ENCODE peak calls at places on chromosome 5, in eight cellular contexts. E, M, S, X, G, N, K and Z are unnamed samples.

GRCh38 chr5:156559955-156560354 is 233.0 kb downstream of the SGCD start:
- DNase-seq in M (no peak), N (no peak), X (no peak), G (no peak), K (no peak), E (no peak), S (no peak), Z (no peak)

GRCh38 chr5:137995077-137995746 is 37.7 kb downstream of the FAM13B start:
- DNase-seq in X (no peak), G (no peak), K (no peak), E (no peak), M (no peak), S (no peak), N (no peak), Z (no peak)

GRCh38 chr5:69042915-69043795 is 50.7 kb upstream of the SLC30A5 start:
- DNase-seq in G (peak; percentile 70), M (peak; percentile 82), K (peak; percentile 80), S (peak; percentile 89), X (peak; percentile 93), N (peak; percentile 73), E (peak; percentile 87), Z (peak; percentile 73)

GRCh38 chr5:107874810-107875209 is 204.1 kb upstream of the EFNA5 start:
- DNase-seq in G (no peak), S (no peak), E (no peak), K (no peak), X (no peak), M (no peak), N (no peak), Z (no peak)

GRCh38 chr5:103120607-103121200 is 603 bp downstream of the PPIP5K2 start:
- DNase-seq in K (no peak), G (no peak), X (no peak), M (no peak), S (peak; percentile 66), N (no peak), E (no peak), Z (peak; percentile 4)

GRCh38 chr5:76351176-76351575 is 51.9 kb upstream of the IQGAP2 start:
- DNase-seq in E (no peak), K (no peak), M (no peak), S (no peak), X (no peak), G (no peak), N (no peak), Z (no peak)

GRCh38 chr5:150080696-150081435 is 5.5 kb downstream of the CSF1R start:
- DNase-seq in K (no peak), S (peak; percentile 37), M (no peak), G (no peak), N (no peak), X (peak; percentile 50), E (no peak), Z (no peak)

GRCh38 chr5:86971034-86971511 is 296.6 kb upstream of the RASA1 start:
- DNase-seq in S (no peak), N (no peak), K (no peak), X (no peak), M (no peak), E (no peak), G (no peak), Z (no peak)

GRCh38 chr5:139383275-139383992 is at the start of gene SLC23A1:
- DNase-seq in S (peak; percentile 49), N (no peak), X (no peak), K (no peak), M (no peak), E (no peak), G (peak; percentile 38), Z (no peak)

GRCh38 chr5:20276061-20276958 is 288.3 kb upstream of the CDH18 start:
- DNase-seq in N (no peak), X (no peak), E (no peak), M (no peak), G (peak; percentile 28), K (no peak), S (peak; percentile 48), Z (no peak)

DNA sequence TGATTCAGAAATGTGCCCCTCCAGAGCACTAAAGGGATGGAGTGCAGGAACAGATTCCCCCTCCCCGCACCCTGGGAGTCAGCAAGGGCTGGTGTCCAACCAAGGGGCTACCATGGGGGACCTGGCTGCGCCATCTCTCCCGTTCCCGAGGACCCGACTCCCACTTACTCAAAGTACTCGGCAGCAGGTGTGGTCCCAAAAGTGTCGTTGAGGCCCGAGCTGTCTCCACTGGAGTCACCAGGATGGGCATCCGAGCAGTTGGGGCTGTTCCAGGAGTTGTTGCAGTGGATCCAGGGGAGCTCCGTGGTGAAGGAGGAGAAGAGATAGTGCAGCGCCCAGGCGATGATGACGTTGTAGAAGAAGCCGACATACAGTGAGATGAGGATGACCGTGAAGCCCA is 12.9 kb downstream of the SLC6A3 start:
- DNase-seq in S (no peak), K (no peak), G (peak; percentile 13), X (no peak), E (no peak), M (no peak), N (no peak), Z (no peak)
- H3K9me3 ChIP-seq in S (peaks cover 14% of the 10 kb centered on the region), K (no peaks in the 10 kb centered on the region), G (peaks cover 15% of the 10 kb centered on the region), X (peaks cover 29% of the 10 kb centered on the region), E (peaks cover 19% of the 10 kb centered on the region), M (no peaks in the 10 kb centered on the region), N (peaks cover 11% of the 10 kb centered on the region), Z (no peaks in the 10 kb centered on the region)

GRCh38 chr5:179150011-179150410 is 89.8 kb downstream of the ZNF354C start:
- DNase-seq in X (no peak), M (no peak), E (peak; percentile 43), K (no peak), S (no peak), N (no peak), G (peak; percentile 36), Z (no peak)
- H3K9me3 ChIP-seq in X (no peaks in the 10 kb centered on the region), M (no peaks in the 10 kb centered on the region), E (no peaks in the 10 kb centered on the region), K (no peaks in the 10 kb centered on the region), S (no peaks in the 10 kb centered on the region), N (no peaks in the 10 kb centered on the region), G (no peaks in the 10 kb centered on the region), Z (no peaks in the 10 kb centered on the region)

GRCh38 chr5:122473138-122473843 is 161.3 kb downstream of the SNCAIP start:
- DNase-seq in E (no peak), S (no peak), K (no peak), N (no peak), X (no peak), G (no peak), M (no peak), Z (no peak)
- H3K9me3 ChIP-seq in E (no peaks in the 10 kb centered on the region), S (no peaks in the 10 kb centered on the region), K (no peaks in the 10 kb centered on the region), N (no peaks in the 10 kb centered on the region), X (no peaks in the 10 kb centered on the region), G (no peaks in the 10 kb centered on the region), M (no peaks in the 10 kb centered on the region), Z (no peaks in the 10 kb centered on the region)

GRCh38 chr5:8691221-8691620 is 822.3 kb downstream of the MTRR start:
- DNase-seq in N (no peak), X (no peak), S (no peak), E (no peak), K (no peak), M (no peak), G (no peak), Z (no peak)
- H3K9me3 ChIP-seq in N (no peaks in the 10 kb centered on the region), X (no peaks in the 10 kb centered on the region), S (no peaks in the 10 kb centered on the region), E (no peaks in the 10 kb centered on the region), K (no peaks in the 10 kb centered on the region), M (no peaks in the 10 kb centered on the region), G (no peaks in the 10 kb centered on the region), Z (no peaks in the 10 kb centered on the region)

GRCh38 chr5:9282211-9282610 is 263.7 kb downstream of the SEMA5A start:
- DNase-seq in G (no peak), S (no peak), K (no peak), E (no peak), N (no peak), M (no peak), X (no peak), Z (no peak)
- H3K9me3 ChIP-seq in G (no peaks in the 10 kb centered on the region), S (peaks cover 32% of the 10 kb centered on the region), K (no peaks in the 10 kb centered on the region), E (no peaks in the 10 kb centered on the region), N (no peaks in the 10 kb centered on the region), M (no peaks in the 10 kb centered on the region), X (no peaks in the 10 kb centered on the region), Z (no peaks in the 10 kb centered on the region)

GRCh38 chr5:3031733-3032378 is 280.4 kb upstream of the IRX2 start:
- DNase-seq in N (no peak), G (no peak), S (no peak), M (no peak), X (peak; percentile 74), E (no peak), K (no peak), Z (no peak)

GRCh38 chr5:3033033-3033755 is 281.7 kb upstream of the IRX2 start:
- DNase-seq in G (no peak), K (no peak), E (no peak), X (peak; percentile 72), S (no peak), N (no peak), M (no peak), Z (no peak)

GRCh38 chr5:3032513-3032912 is 281.0 kb upstream of the IRX2 start:
- DNase-seq in X (peak; percentile 53), E (no peak), K (no peak), G (no peak), M (no peak), N (no peak), S (no peak), Z (no peak)

GRCh38 chr5:3029396-3029795 is 277.9 kb upstream of the IRX2 start:
- DNase-seq in M (no peak), S (no peak), K (no peak), X (peak; percentile 89), E (no peak), N (no peak), G (no peak), Z (no peak)

DNA sequence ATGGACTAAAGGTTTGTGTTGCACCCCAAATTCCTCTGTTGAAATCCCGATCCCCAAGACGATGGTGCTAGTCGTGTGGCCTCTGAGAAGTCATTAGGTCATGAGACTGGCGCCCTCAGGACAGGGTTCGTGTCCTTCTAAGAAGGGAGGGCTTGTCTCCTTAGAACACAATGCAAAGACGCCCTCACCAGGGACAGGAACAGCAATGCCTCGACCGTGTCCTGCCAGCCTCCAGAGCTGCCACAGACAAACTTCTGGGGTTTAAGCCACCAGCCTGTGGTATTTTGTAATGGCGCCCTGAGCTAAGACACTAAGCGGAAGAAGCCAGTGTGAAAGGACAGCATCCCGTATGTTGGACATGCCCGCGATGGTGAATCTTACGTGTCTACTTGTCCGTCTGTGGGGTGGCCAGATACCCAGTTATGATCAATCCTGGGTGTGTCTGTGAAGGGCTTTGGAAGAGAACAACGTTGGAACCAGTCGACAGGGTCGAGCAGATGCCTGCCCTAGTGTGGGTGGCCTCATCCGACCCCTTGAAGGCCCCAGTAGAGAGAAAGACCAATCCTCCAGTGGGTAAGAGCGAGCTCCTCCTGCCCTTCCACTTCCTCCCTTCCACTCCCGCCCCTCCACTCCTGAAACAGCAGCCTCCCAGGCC is 279.2 kb upstream of the IRX2 start:
- DNase-seq in X (peak; percentile 89), G (no peak), K (no peak), N (no peak), S (no peak), M (no peak), E (no peak), Z (no peak)
- H3K9me3 ChIP-seq in X (no peaks in the 10 kb centered on the region), G (no peaks in the 10 kb centered on the region), K (no peaks in the 10 kb centered on the region), N (no peaks in the 10 kb centered on the region), S (no peaks in the 10 kb centered on the region), M (no peaks in the 10 kb centered on the region), E (no peaks in the 10 kb centered on the region), Z (no peaks in the 10 kb centered on the region)